ENCODE peak calls at places on chromosome 14, in five cellular contexts. One of them, this sample, is unnamed.
A peak's percentile ranks its signal among the peaks of the same experiment; 100 is the strongest.

GRCh38 chr14:73815849-73816816 is 35.5 kb upstream of the PTGR2 start:
- DNase-seq in tibial nerve: no peak
- DNase-seq in stomach: peak; percentile 49
- DNase-seq in IMR-90: peak; percentile 49
- DNase-seq in heart left ventricle: no peak
- DNase-seq in this sample: no peak

GRCh38 chr14:71321556-71322315 is 414.5 kb downstream of the PCNX1 start:
- DNase-seq in tibial nerve: no peak
- DNase-seq in IMR-90: peak; percentile 63
- DNase-seq in stomach: no peak
- DNase-seq in heart left ventricle: no peak
- DNase-seq in this sample: no peak

GRCh38 chr14:30528778-30529642 is 29.9 kb upstream of the G2E3 start:
- DNase-seq in tibial nerve: no peak
- DNase-seq in heart left ventricle: no peak
- DNase-seq in IMR-90: no peak
- DNase-seq in stomach: no peak
- DNase-seq in this sample: no peak

GRCh38 chr14:96077983-96078686 is 39.0 kb downstream of the C14orf132 start:
- DNase-seq in stomach: no peak
- DNase-seq in heart left ventricle: no peak
- DNase-seq in IMR-90: no peak
- DNase-seq in tibial nerve: no peak
- DNase-seq in this sample: no peak

GRCh38 chr14:38250316-38250715 is 5.6 kb downstream of the CLEC14A start:
- DNase-seq in IMR-90: peak; percentile 24
- DNase-seq in heart left ventricle: no peak
- DNase-seq in tibial nerve: no peak
- DNase-seq in stomach: no peak
- DNase-seq in this sample: no peak

GRCh38 chr14:23862513-23862912 is 91.1 kb upstream of the DHRS4 start:
- DNase-seq in tibial nerve: no peak
- DNase-seq in IMR-90: no peak
- DNase-seq in heart left ventricle: no peak
- DNase-seq in stomach: no peak
- DNase-seq in this sample: no peak

GRCh38 chr14:72555609-72556000 is 338.3 kb downstream of the DPF3 start:
- DNase-seq in heart left ventricle: no peak
- DNase-seq in tibial nerve: no peak
- DNase-seq in stomach: no peak
- DNase-seq in IMR-90: no peak
- DNase-seq in this sample: no peak

GRCh38 chr14:47102472-47102871 is 450.9 kb upstream of the RPL10L start:
- DNase-seq in stomach: no peak
- DNase-seq in tibial nerve: no peak
- DNase-seq in heart left ventricle: no peak
- DNase-seq in IMR-90: no peak
- DNase-seq in this sample: no peak

GRCh38 chr14:102415671-102416070 is 52.9 kb downstream of the TECPR2 start:
- DNase-seq in heart left ventricle: no peak
- DNase-seq in tibial nerve: no peak
- DNase-seq in stomach: no peak
- DNase-seq in IMR-90: no peak
- DNase-seq in this sample: no peak

GRCh38 chr14:37411079-37411735 is 183.8 kb downstream of the FOXA1 start:
- DNase-seq in stomach: no peak
- DNase-seq in tibial nerve: no peak
- DNase-seq in IMR-90: no peak
- DNase-seq in heart left ventricle: no peak
- DNase-seq in this sample: no peak

GRCh38 chr14:52014601-52015267 is 25.4 kb downstream of the RTRAF start:
- DNase-seq in IMR-90: no peak
- DNase-seq in stomach: no peak
- DNase-seq in tibial nerve: no peak
- DNase-seq in heart left ventricle: peak; percentile 85
- DNase-seq in this sample: no peak

GRCh38 chr14:53333809-53334208 is 180.7 kb upstream of the DDHD1 start:
- DNase-seq in IMR-90: no peak
- DNase-seq in tibial nerve: no peak
- DNase-seq in heart left ventricle: no peak
- DNase-seq in stomach: no peak
- DNase-seq in this sample: no peak

GRCh38 chr14:95683793-95684192 is 2.4 kb upstream of the TCL1B start:
- DNase-seq in heart left ventricle: no peak
- DNase-seq in tibial nerve: no peak
- DNase-seq in IMR-90: no peak
- DNase-seq in stomach: peak; percentile 36
- DNase-seq in this sample: no peak

GRCh38 chr14:45089813-45090212 is 5.9 kb downstream of the PRPF39 start:
- DNase-seq in heart left ventricle: no peak
- DNase-seq in IMR-90: peak; percentile 61
- DNase-seq in tibial nerve: no peak
- DNase-seq in stomach: no peak
- DNase-seq in this sample: no peak

GRCh38 chr14:89327771-89328212 is 89.2 kb downstream of the FOXN3 start:
- DNase-seq in tibial nerve: no peak
- DNase-seq in IMR-90: peak; percentile 71
- DNase-seq in heart left ventricle: no peak
- DNase-seq in stomach: no peak
- DNase-seq in this sample: no peak

GRCh38 chr14:95759952-95760351 is 46.0 kb upstream of the TCL1A start:
- DNase-seq in tibial nerve: no peak
- DNase-seq in IMR-90: no peak
- DNase-seq in stomach: no peak
- DNase-seq in heart left ventricle: no peak
- DNase-seq in this sample: no peak

GRCh38 chr14:68779761-68780323 is 13.0 kb downstream of the ZFP36L1 start:
- DNase-seq in stomach: peak; percentile 25
- DNase-seq in tibial nerve: no peak
- DNase-seq in heart left ventricle: peak; percentile 18
- DNase-seq in IMR-90: peak; percentile 91
- DNase-seq in this sample: peak; percentile 72

GRCh38 chr14:70782361-70782760 is 27.0 kb downstream of the MAP3K9 start:
- DNase-seq in heart left ventricle: no peak
- DNase-seq in IMR-90: peak; percentile 35
- DNase-seq in tibial nerve: no peak
- DNase-seq in stomach: no peak
- DNase-seq in this sample: no peak

GRCh38 chr14:85281921-85282320 is 248.0 kb upstream of the FLRT2 start:
- DNase-seq in IMR-90: no peak
- DNase-seq in heart left ventricle: no peak
- DNase-seq in tibial nerve: no peak
- DNase-seq in stomach: no peak
- DNase-seq in this sample: no peak

GRCh38 chr14:74660167-74660566 is 48.1 kb upstream of the LTBP2 start:
- DNase-seq in heart left ventricle: no peak
- DNase-seq in IMR-90: peak; percentile 32
- DNase-seq in tibial nerve: no peak
- DNase-seq in stomach: no peak
- DNase-seq in this sample: no peak

GRCh38 chr14:47541652-47542051 is 133.8 kb downstream of the MDGA2 start:
- DNase-seq in heart left ventricle: no peak
- DNase-seq in tibial nerve: no peak
- DNase-seq in stomach: no peak
- DNase-seq in IMR-90: no peak
- DNase-seq in this sample: no peak

GRCh38 chr14:22002860-22003284 is 329.3 kb upstream of the OR4E1 start:
- DNase-seq in tibial nerve: no peak
- DNase-seq in heart left ventricle: no peak
- DNase-seq in stomach: no peak
- DNase-seq in IMR-90: no peak
- DNase-seq in this sample: no peak

GRCh38 chr14:50040401-50040775 is 76.0 kb downstream of the VCPKMT start:
- DNase-seq in tibial nerve: no peak
- DNase-seq in heart left ventricle: no peak
- DNase-seq in IMR-90: peak; percentile 86
- DNase-seq in stomach: peak; percentile 29
- DNase-seq in this sample: no peak

GRCh38 chr14:71686677-71687076 is 245.6 kb upstream of the RGS6 start:
- DNase-seq in stomach: no peak
- DNase-seq in heart left ventricle: no peak
- DNase-seq in tibial nerve: no peak
- DNase-seq in IMR-90: peak; percentile 36
- DNase-seq in this sample: no peak

GRCh38 chr14:23160924-23161522 is 22.4 kb downstream of the SLC7A8 start:
- DNase-seq in stomach: peak; percentile 59
- DNase-seq in heart left ventricle: peak; percentile 43
- DNase-seq in IMR-90: peak; percentile 78
- DNase-seq in tibial nerve: no peak
- DNase-seq in this sample: peak; percentile 77

GRCh38 chr14:98906123-98906995 is 365.6 kb downstream of the BCL11B start:
- DNase-seq in tibial nerve: peak; percentile 35
- DNase-seq in stomach: no peak
- DNase-seq in heart left ventricle: no peak
- DNase-seq in IMR-90: no peak
- DNase-seq in this sample: no peak

GRCh38 chr14:65832431-65833253 is 420.1 kb downstream of the FUT8 start:
- DNase-seq in heart left ventricle: no peak
- DNase-seq in tibial nerve: no peak
- DNase-seq in IMR-90: peak; percentile 5
- DNase-seq in stomach: no peak
- DNase-seq in this sample: peak; percentile 33

GRCh38 chr14:74785056-74785613 is 22.0 kb downstream of the YLPM1 start:
- DNase-seq in heart left ventricle: no peak
- DNase-seq in stomach: no peak
- DNase-seq in tibial nerve: no peak
- DNase-seq in IMR-90: no peak
- DNase-seq in this sample: no peak

GRCh38 chr14:73744874-73745529 is 30.8 kb upstream of the PNMA1 start:
- DNase-seq in stomach: peak; percentile 71
- DNase-seq in tibial nerve: no peak
- DNase-seq in heart left ventricle: no peak
- DNase-seq in IMR-90: no peak
- DNase-seq in this sample: no peak

GRCh38 chr14:64730681-64731080 is 26.5 kb downstream of the PLEKHG3 start:
- DNase-seq in IMR-90: no peak
- DNase-seq in stomach: no peak
- DNase-seq in tibial nerve: no peak
- DNase-seq in heart left ventricle: peak; percentile 25
- DNase-seq in this sample: no peak

GRCh38 chr14:74190910-74191575 is 48.2 kb upstream of the VSX2 start:
- DNase-seq in tibial nerve: no peak
- DNase-seq in stomach: no peak
- DNase-seq in IMR-90: peak; percentile 2
- DNase-seq in heart left ventricle: no peak
- DNase-seq in this sample: no peak

GRCh38 chr14:96802963-96803362 is 5.8 kb downstream of the VRK1 start:
- DNase-seq in stomach: no peak
- DNase-seq in tibial nerve: no peak
- DNase-seq in heart left ventricle: no peak
- DNase-seq in IMR-90: no peak
- DNase-seq in this sample: no peak

GRCh38 chr14:93079321-93079720 is 36.4 kb downstream of the ITPK1 start:
- DNase-seq in heart left ventricle: no peak
- DNase-seq in tibial nerve: no peak
- DNase-seq in IMR-90: no peak
- DNase-seq in stomach: no peak
- DNase-seq in this sample: no peak

GRCh38 chr14:71482701-71483100 is 449.5 kb upstream of the RGS6 start:
- DNase-seq in IMR-90: peak; percentile 71
- DNase-seq in tibial nerve: no peak
- DNase-seq in heart left ventricle: no peak
- DNase-seq in stomach: no peak
- DNase-seq in this sample: no peak

GRCh38 chr14:57068511-57068910 is 200.2 kb downstream of the EXOC5 start:
- DNase-seq in stomach: no peak
- DNase-seq in heart left ventricle: no peak
- DNase-seq in tibial nerve: no peak
- DNase-seq in IMR-90: no peak
- DNase-seq in this sample: no peak

GRCh38 chr14:55074662-55075061 is 23.2 kb downstream of the MAPK1IP1L start:
- DNase-seq in tibial nerve: no peak
- DNase-seq in stomach: no peak
- DNase-seq in heart left ventricle: no peak
- DNase-seq in IMR-90: peak; percentile 60
- DNase-seq in this sample: no peak

GRCh38 chr14:85572845-85573244 is 42.9 kb downstream of the FLRT2 start:
- DNase-seq in heart left ventricle: no peak
- DNase-seq in stomach: no peak
- DNase-seq in IMR-90: peak; percentile 90
- DNase-seq in tibial nerve: no peak
- DNase-seq in this sample: no peak

GRCh38 chr14:106215229-106215628 is 688.8 kb downstream of the TMEM121 start:
- DNase-seq in tibial nerve: no peak
- DNase-seq in heart left ventricle: no peak
- DNase-seq in IMR-90: no peak
- DNase-seq in stomach: no peak
- DNase-seq in this sample: no peak
- H3K9me3 ChIP-seq in tibial nerve: no peaks in the 10 kb centered on the region
- H3K9me3 ChIP-seq in heart left ventricle: no peaks in the 10 kb centered on the region
- H3K9me3 ChIP-seq in IMR-90: peaks cover 13% of the 10 kb centered on the region
- H3K9me3 ChIP-seq in stomach: no peaks in the 10 kb centered on the region
- H3K9me3 ChIP-seq in this sample: no peaks in the 10 kb centered on the region

GRCh38 chr14:103974575-103974974 is 32.2 kb upstream of the RD3L start:
- DNase-seq in stomach: no peak
- DNase-seq in heart left ventricle: no peak
- DNase-seq in IMR-90: no peak
- DNase-seq in tibial nerve: no peak
- DNase-seq in this sample: no peak
- TF ChIP-seq CTCF in stomach: no peak
- TF ChIP-seq CTCF in heart left ventricle: no peak
- TF ChIP-seq CTCF in IMR-90: no peak
- TF ChIP-seq CTCF in tibial nerve: no peak
- TF ChIP-seq CTCF in this sample: no peak

GRCh38 chr14:104680806-104681688 is 8.4 kb upstream of the INF2 start:
- DNase-seq in stomach: peak; percentile 87
- DNase-seq in heart left ventricle: no peak
- DNase-seq in IMR-90: peak; percentile 85
- DNase-seq in tibial nerve: no peak
- DNase-seq in this sample: peak; percentile 65
- TF ChIP-seq POLR2A in stomach: no peak
- TF ChIP-seq POLR2A in heart left ventricle: no peak
- TF ChIP-seq POLR2A in IMR-90: peak; percentile 49
- TF ChIP-seq POLR2A in tibial nerve: no peak
- TF ChIP-seq POLR2A in this sample: no peak

GRCh38 chr14:100807979-100808734 is 17.8 kb upstream of the MEG3 start:
- DNase-seq in stomach: no peak
- DNase-seq in heart left ventricle: no peak
- DNase-seq in IMR-90: no peak
- DNase-seq in tibial nerve: no peak
- DNase-seq in this sample: no peak
- H3K9me3 ChIP-seq in stomach: no peaks in the 10 kb centered on the region
- H3K9me3 ChIP-seq in heart left ventricle: no peaks in the 10 kb centered on the region
- H3K9me3 ChIP-seq in IMR-90: peaks cover 45% of the 10 kb centered on the region
- H3K9me3 ChIP-seq in tibial nerve: no peaks in the 10 kb centered on the region
- H3K9me3 ChIP-seq in this sample: no peaks in the 10 kb centered on the region

This sample was measured in gastrocnemius medialis.